ENCODE peak calls at places on chromosomes 2 and 18, in seven cellular contexts. C is HFF-Myc, S is hepatocyte, I is fibroblast of pulmonary artery, Q is epithelial cell of esophagus, P is lower lobe of right lung, N is left ventricle myocardium inferior. M is an unnamed sample.

GRCh38 chr2:33069894-33070651 is 123.3 kb downstream of the LTBP1 start:
- DNase-seq in C (peak), S (peak), I (peak), Q (peak), P (no peak), N (no peak), M (peak)

GRCh38 chr18:43571078-43571689 is 293.9 kb upstream of the SYT4 start:
- DNase-seq in C (peak), S (peak), I (peak), Q (peak), P (no peak), N (no peak), M (peak)

GRCh38 chr2:10912076-10912731 is 470 bp downstream of the KCNF1 start:
- DNase-seq in C (no peak), S (peak), I (no peak), Q (no peak), P (no peak), N (no peak), M (no peak)

GRCh38 chr2:240820014-240820606 is at the start of gene KIF1A:
- DNase-seq in C (no peak), S (peak), I (no peak), Q (no peak), P (no peak), N (peak), M (no peak)

GRCh38 chr2:134202361-134202760 is 51.5 kb upstream of the MGAT5 start:
- DNase-seq in C (no peak), S (no peak), I (no peak), Q (no peak), P (no peak), N (no peak), M (no peak)

GRCh38 chr2:139142252-139142651 is 362.1 kb upstream of the NXPH2 start:
- DNase-seq in C (peak), S (peak), I (peak), Q (peak), P (no peak), N (no peak), M (peak)

GRCh38 chr2:237687666-237688065 is 60.3 kb downstream of the LRRFIP1 start:
- DNase-seq in C (peak), S (peak), I (peak), Q (peak), P (peak), N (peak), M (peak)

GRCh38 chr2:9451231-9451630 is 23.1 kb upstream of the IAH1 start:
- DNase-seq in C (no peak), S (no peak), I (no peak), Q (no peak), P (no peak), N (no peak), M (no peak)

GRCh38 chr2:128754246-128754724 is 435.6 kb upstream of the HS6ST1 start:
- DNase-seq in C (no peak), S (no peak), I (peak), Q (no peak), P (no peak), N (peak), M (no peak)

GRCh38 chr18:45169610-45170009 is 445.7 kb upstream of the SLC14A2 start:
- DNase-seq in C (peak), S (peak), I (peak), Q (peak), P (no peak), N (no peak), M (peak)
- TF ChIP-seq CTCF in C (no peak), S (no peak), I (peak), Q (peak), P (no peak), N (no peak), M (peak)

DNA sequence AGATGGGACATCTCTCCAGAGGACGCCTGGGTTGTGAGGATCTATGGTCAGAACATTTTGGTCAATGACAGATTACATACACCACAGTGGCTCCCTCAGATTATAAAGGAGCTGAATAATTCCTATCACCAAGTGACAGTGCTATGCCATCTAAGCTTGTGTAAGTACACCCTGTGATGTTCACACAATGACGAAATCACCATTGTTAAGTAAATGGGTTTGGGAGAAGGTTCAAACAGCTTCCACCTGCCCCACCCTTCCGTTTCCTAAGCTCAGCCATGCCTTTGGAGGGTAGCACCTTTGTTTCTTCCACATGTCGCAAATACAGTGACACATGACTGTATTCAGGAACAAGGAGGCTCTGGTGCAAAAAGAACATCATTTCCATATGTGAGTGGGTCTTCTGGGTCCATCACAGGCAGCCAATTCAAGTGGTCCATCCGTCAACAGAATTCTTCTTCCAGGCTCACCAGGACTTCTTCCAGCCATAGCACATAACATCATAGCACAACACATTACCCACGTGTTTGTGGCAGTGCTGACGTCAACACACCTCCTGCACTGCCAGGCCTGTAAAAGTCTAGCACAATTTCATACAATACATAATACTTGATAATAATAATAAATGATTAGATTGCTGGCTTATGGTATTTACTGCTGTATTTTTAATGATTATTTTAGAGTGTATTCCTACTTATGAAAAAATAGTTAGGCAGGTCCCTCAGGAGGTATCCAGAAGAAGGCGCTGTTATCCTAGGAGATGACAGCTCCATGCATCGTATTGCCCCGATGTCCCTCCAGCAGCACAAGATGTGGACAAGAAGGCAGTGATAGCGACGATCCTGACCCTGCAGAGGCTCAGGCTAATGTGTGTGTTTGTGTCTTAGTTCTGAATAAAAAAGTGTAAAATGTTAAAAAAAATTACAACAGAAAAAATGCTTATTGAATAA is 264.8 kb downstream of the ANAPC1 start:
- DNase-seq in C (no peak), S (no peak), I (peak), Q (peak), P (no peak), N (no peak), M (peak)
- TF ChIP-seq CTCF in C (no peak), S (peak), I (peak), Q (peak), P (no peak), N (no peak), M (peak)

GRCh38 chr2:102187191-102188150 is 648 bp downstream of the IL1RL2 start:
- DNase-seq in C (no peak), S (peak), I (peak), Q (peak), P (peak), N (peak), M (peak)
- TF ChIP-seq CTCF in C (no peak), S (no peak), I (peak), Q (peak), P (peak), N (peak), M (peak)

GRCh38 chr18:76056467-76057194 is 438.4 kb downstream of the ZNF516 start:
- DNase-seq in C (no peak), S (peak), I (no peak), Q (no peak), P (no peak), N (peak), M (peak)
- TF ChIP-seq CTCF in C (no peak), S (no peak), I (no peak), Q (no peak), P (no peak), N (no peak), M (no peak)

GRCh38 chr18:69636529-69637301 is 236.0 kb downstream of the DOK6 start:
- DNase-seq in C (no peak), S (no peak), I (no peak), Q (no peak), P (no peak), N (no peak), M (no peak)
- TF ChIP-seq CTCF in C (peak), S (no peak), I (peak), Q (no peak), P (peak), N (peak), M (peak)

GRCh38 chr18:65753520-65753919 is 2.7 kb downstream of the CDH7 start:
- DNase-seq in C (no peak), S (peak), I (peak), Q (peak), P (no peak), N (no peak), M (no peak)
- TF ChIP-seq CTCF in C (no peak), S (peak), I (peak), Q (peak), P (peak), N (no peak), M (no peak)

M was measured in fibroblast of mammary gland.